ENCODE peak calls at places on chromosomes 4 and X, in ten cellular contexts. H is OCI-LY7, V is Caco-2, O is transverse colon, I is left ventricle myocardium inferior, M is PC-3, N is A549, Z is bronchial epithelial cell, J is thoracic aorta, T is ovary. X is an unnamed sample.

GRCh38 chr4:146814736-146815135 is 130.9 kb downstream of the TTC29 start:
- DNase-seq in H (no peak), V (no peak), O (no peak), I (no peak), M (no peak), N (no peak), Z (no peak), J (no peak), T (no peak), X (no peak)

GRCh38 chr4:55241461-55241860 is 104.6 kb upstream of the SRD5A3 start:
- DNase-seq in H (no peak), V (no peak), O (no peak), I (no peak), M (no peak), N (no peak), Z (no peak), J (no peak), T (no peak), X (no peak)

GRCh38 chr4:61375316-61375715 is 175.2 kb downstream of the ADGRL3 start:
- DNase-seq in H (no peak), V (no peak), O (no peak), I (no peak), M (peak; percentile 58), N (no peak), Z (peak; percentile 69), J (no peak), T (no peak), X (no peak)

GRCh38 chrX:111868726-111869638 is 7.0 kb upstream of the TRPC5OS start:
- DNase-seq in H (peak; percentile 0), V (no peak), O (no peak), I (no peak), M (peak; percentile 9), N (no peak), Z (peak; percentile 22), J (no peak), T (no peak), X (peak; percentile 5)

GRCh38 chrX:34942496-34942895 is at the start of gene FAM47B:
- DNase-seq in H (no peak), V (no peak), O (no peak), I (no peak), M (no peak), N (no peak), Z (no peak), J (no peak), T (no peak), X (no peak)

GRCh38 chr4:76744253-76744921 is 153.6 kb downstream of the SOWAHB start:
- DNase-seq in H (no peak), V (no peak), O (no peak), I (no peak), M (peak; percentile 28), N (no peak), Z (no peak), J (no peak), T (no peak), X (peak; percentile 82)

GRCh38 chr4:111449657-111450056 is 695.6 kb upstream of the FAM241A start:
- DNase-seq in H (no peak), V (no peak), O (no peak), I (no peak), M (peak; percentile 49), N (no peak), Z (peak; percentile 66), J (no peak), T (no peak), X (no peak)

GRCh38 chr4:145234086-145234694 is 53.8 kb upstream of the OTUD4 start:
- DNase-seq in H (peak; percentile 88), V (peak; percentile 67), O (peak; percentile 59), I (no peak), M (peak; percentile 87), N (peak; percentile 22), Z (peak; percentile 59), J (no peak), T (no peak), X (peak; percentile 77)

GRCh38 chrX:155888139-155888538 is 7.0 kb downstream of the VAMP7 start:
- DNase-seq in H (no peak), V (no peak), O (no peak), I (no peak), M (peak; percentile 75), N (no peak), Z (peak; percentile 75), J (no peak), T (no peak), X (peak; percentile 84)

GRCh38 chr4:86775061-86775460 is 74.1 kb downstream of the SLC10A6 start:
- DNase-seq in H (no peak), V (no peak), O (no peak), I (no peak), M (no peak), N (no peak), Z (no peak), J (no peak), T (no peak), X (no peak)

GRCh38 chr4:164536829-164537228 is 217.1 kb upstream of the SMIM31 start:
- DNase-seq in H (no peak), V (no peak), O (no peak), I (no peak), M (peak; percentile 81), N (no peak), Z (peak; percentile 99), J (no peak), T (no peak), X (no peak)

DNA sequence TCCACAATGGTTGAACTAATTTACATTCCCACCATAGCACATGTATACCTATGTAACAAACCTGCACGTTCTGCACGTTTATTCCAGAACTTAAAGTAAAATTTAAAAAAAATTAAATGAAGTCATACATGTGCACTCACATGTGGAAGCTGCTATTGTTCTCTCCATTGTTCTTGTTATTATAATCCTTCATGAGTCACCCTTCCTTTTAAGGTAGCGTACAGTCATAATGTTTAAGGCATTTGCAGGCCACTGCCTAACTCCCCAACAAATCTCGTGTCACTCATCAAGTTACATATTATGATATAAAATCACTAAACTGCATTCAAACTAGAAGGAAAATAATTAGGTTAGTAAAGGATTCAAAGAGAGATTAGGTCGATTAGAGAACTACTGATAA is 63.6 kb downstream of the SLC7A11 start:
- DNase-seq in H (no peak), V (no peak), O (no peak), I (no peak), M (peak; percentile 19), N (no peak), Z (peak; percentile 77), J (no peak), T (no peak), X (peak; percentile 81)
- H3K4me3 ChIP-seq in H (no peak overlapping the region), V (no peak overlapping the region), O (no peak overlapping the region), I (no peak overlapping the region), M (no peak overlapping the region), N (no peak overlapping the region), Z (no peak overlapping the region), J (no peak overlapping the region), T (no peak overlapping the region), X (no peak overlapping the region)

DNA sequence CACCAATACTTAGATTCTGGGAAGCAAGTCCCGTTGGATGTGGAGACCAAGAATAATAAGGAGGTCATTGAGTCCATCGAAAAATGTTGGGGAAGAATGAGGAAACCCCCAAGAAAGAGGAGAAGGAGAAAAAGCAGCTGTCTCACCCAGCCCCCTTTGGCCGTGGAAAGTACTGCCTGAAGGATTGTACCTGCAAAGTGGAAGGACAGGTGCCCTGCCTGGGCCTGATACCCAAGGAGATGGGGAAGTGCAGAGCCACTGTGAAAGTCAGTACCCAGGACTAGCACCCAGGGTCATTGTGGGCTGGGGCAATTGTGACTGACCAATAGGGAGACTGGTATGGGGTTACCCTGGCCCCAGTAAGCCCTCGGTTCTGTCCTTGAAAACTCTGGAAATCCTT is 13.8 kb upstream of the CFAP299 start:
- DNase-seq in H (no peak), V (no peak), O (no peak), I (no peak), M (no peak), N (no peak), Z (no peak), J (no peak), T (no peak), X (no peak)
- TF ChIP-seq CTCF in H (no peak), V (no peak), O (no peak), I (no peak), M (no peak), N (no peak), Z (no peak), J (no peak), T (no peak), X (no peak)

GRCh38 chr4:41927761-41928499 is 7.3 kb upstream of the TMEM33 start:
- DNase-seq in H (no peak), V (no peak), O (no peak), I (no peak), M (no peak), N (no peak), Z (no peak), J (no peak), T (no peak), X (no peak)

GRCh38 chr4:41932988-41933387 is 2.2 kb upstream of the TMEM33 start:
- DNase-seq in H (no peak), V (no peak), O (no peak), I (no peak), M (no peak), N (no peak), Z (no peak), J (no peak), T (no peak), X (no peak)

GRCh38 chr4:41933997-41934812 is 1.0 kb upstream of the TMEM33 start:
- DNase-seq in H (no peak), V (no peak), O (no peak), I (no peak), M (no peak), N (no peak), Z (no peak), J (no peak), T (no peak), X (no peak)

GRCh38 chr4:41934813-41935651 is at the start of gene TMEM33:
- DNase-seq in H (peak; percentile 90), V (peak; percentile 89), O (peak; percentile 90), I (peak; percentile 86), M (peak; percentile 85), N (peak; percentile 68), Z (peak; percentile 84), J (peak; percentile 44), T (peak; percentile 84), X (peak; percentile 86)

DNA sequence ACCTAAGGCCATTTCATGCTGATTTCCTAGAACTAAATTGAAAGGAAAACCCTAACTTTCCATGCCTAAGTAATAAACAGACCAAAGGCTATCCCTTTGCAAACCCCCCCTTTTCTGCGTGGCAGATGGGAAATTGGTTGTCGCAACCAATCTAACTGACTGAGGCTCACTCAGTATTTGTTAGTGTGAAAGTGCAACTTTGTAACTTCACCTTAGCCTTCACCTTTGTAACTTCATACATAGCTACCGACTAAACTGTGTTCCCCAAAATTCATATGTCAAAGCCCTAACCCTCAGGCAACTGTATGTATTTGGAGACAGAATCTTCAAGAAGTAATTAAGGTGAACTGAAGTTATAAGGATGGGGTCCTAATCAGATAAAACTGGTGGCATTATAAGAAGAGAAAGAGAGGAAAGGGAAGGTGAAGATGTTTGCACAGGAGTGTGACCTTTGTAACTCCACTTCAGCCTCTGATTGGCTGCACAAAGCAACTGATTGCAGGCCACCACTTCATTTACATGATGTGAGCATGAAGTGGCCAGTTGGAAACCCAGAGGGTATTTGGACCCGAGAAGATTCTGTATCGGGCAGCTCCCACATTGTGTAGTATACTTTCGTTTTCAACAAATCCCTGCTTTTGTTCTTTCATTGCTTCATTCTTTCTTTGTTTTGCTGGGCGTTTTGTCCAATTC is 4.9 kb upstream of the TMEM33 start:
- DNase-seq in H (no peak), V (no peak), O (no peak), I (no peak), M (no peak), N (no peak), Z (no peak), J (no peak), T (no peak), X (no peak)
- H3K4me3 ChIP-seq in H (no peak overlapping the region), V (no peak overlapping the region), O (no peak overlapping the region), I (no peak overlapping the region), M (no peak overlapping the region), N (no peak overlapping the region), Z (no peak overlapping the region), J (no peak overlapping the region), T (no peak overlapping the region), X (no peak overlapping the region)

GRCh38 chrX:47497274-47497673 is 14.3 kb upstream of the ZNF41 start:
- DNase-seq in H (peak; percentile 23), V (no peak), O (no peak), I (no peak), M (peak; percentile 62), N (no peak), Z (no peak), J (no peak), T (no peak), X (peak; percentile 57)
- TF ChIP-seq CTCF in H (peak; percentile 77), V (no peak), O (no peak), I (peak; percentile 42), M (peak; percentile 82), N (peak; percentile 40), Z (peak; percentile 31), J (no peak), T (no peak), X (peak; percentile 45)